ENCODE peak calls at places on chromosomes 5 and 9, in eight cellular contexts. D is psoas muscle, T is cardiac muscle cell, O is AG04450, J is spleen, I is upper lobe of right lung, K is RWPE1, V is dorsolateral prefrontal cortex. G is an unnamed sample.

GRCh38 chr5:14202462-14202861 is 59.3 kb downstream of the TRIO start:
- DNase-seq in D (no peak), T (peak), O (no peak), J (no peak), I (no peak), K (no peak), V (no peak), G (no peak)

GRCh38 chr5:17402291-17403121 is 95.5 kb upstream of the TAF11L2 start:
- DNase-seq in D (no peak), T (no peak), O (no peak), J (no peak), I (no peak), K (no peak), V (no peak), G (no peak)

GRCh38 chr5:133052317-133053175 is 733 bp downstream of the HSPA4 start:
- DNase-seq in D (peak), T (peak), O (no peak), J (peak), I (peak), K (peak), V (peak), G (no peak)

GRCh38 chr9:108002296-108003056 is 512.9 kb upstream of the KLF4 start:
- DNase-seq in D (peak), T (peak), O (peak), J (no peak), I (no peak), K (no peak), V (no peak), G (peak)

GRCh38 chr5:154967419-154968024 is 26.6 kb downstream of the MRPL22 start:
- DNase-seq in D (no peak), T (peak), O (no peak), J (no peak), I (no peak), K (peak), V (no peak), G (no peak)

GRCh38 chr5:6581090-6581489 is 51.8 kb downstream of the NSUN2 start:
- DNase-seq in D (no peak), T (no peak), O (no peak), J (no peak), I (no peak), K (no peak), V (no peak), G (no peak)

GRCh38 chr5:76801803-76802195 is 17.0 kb upstream of the F2RL1 start:
- DNase-seq in D (no peak), T (no peak), O (no peak), J (no peak), I (no peak), K (no peak), V (no peak), G (no peak)

GRCh38 chr9:25975667-25976066 is 297.4 kb upstream of the TUSC1 start:
- DNase-seq in D (no peak), T (no peak), O (no peak), J (no peak), I (no peak), K (no peak), V (no peak), G (no peak)

GRCh38 chr9:85056203-85056572 is 386.7 kb downstream of the NTRK2 start:
- DNase-seq in D (no peak), T (no peak), O (no peak), J (no peak), I (no peak), K (no peak), V (no peak), G (no peak)

GRCh38 chr9:4389003-4389402 is 89.1 kb upstream of the GLIS3 start:
- DNase-seq in D (no peak), T (no peak), O (no peak), J (no peak), I (no peak), K (no peak), V (no peak), G (no peak)

DNA sequence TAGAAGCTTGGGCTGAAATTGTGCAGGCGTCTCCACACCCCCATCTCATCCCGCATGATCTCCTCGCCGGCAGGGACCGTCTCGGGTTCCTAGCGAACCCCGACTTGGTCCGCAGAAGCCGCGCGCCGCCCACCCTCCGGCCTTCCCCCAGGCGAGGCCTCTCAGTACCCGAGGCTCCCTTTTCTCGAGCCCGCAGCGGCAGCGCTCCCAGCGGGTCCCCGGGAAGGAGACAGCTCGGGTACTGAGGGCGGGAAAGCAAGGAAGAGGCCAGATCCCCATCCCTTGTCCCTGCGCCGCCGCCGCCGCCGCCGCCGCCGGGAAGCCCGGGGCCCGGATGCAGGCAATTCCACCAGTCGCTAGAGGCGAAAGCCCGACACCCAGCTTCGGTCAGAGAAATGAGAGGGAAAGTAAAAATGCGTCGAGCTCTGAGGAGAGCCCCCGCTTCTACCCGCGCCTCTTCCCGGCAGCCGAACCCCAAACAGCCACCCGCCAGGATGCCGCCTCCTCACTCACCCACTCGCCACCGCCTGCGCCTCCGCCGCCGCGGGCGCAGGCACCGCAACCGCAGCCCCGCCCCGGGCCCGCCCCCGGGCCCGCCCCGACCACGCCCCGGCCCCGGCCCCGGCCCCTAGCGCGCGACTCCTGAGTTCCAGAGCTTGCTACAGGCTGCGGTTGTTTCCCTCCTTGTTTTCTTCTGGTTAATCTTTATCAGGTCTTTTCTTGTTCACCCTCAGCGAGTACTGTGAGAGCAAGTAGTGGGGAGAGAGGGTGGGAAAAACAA is at the start of gene C9orf72:
- DNase-seq in D (peak), T (no peak), O (no peak), J (peak), I (peak), K (peak), V (peak), G (no peak)
- TF ChIP-seq CTCF in D (no peak), T (no peak), O (no peak), J (no peak), I (no peak), K (peak), V (no peak), G (no peak)

GRCh38 chr5:179317411-179318192 is 27.7 kb downstream of the ADAMTS2 start:
- DNase-seq in D (peak), T (no peak), O (no peak), J (peak), I (peak), K (no peak), V (peak), G (no peak)

GRCh38 chr5:179319741-179320281 is 25.4 kb downstream of the ADAMTS2 start:
- DNase-seq in D (peak), T (peak), O (no peak), J (peak), I (peak), K (no peak), V (peak), G (peak)

GRCh38 chr5:179316961-179317360 is 28.3 kb downstream of the ADAMTS2 start:
- DNase-seq in D (peak), T (no peak), O (no peak), J (no peak), I (peak), K (no peak), V (peak), G (no peak)

GRCh38 chr5:179318193-179318955 is 26.9 kb downstream of the ADAMTS2 start:
- DNase-seq in D (peak), T (no peak), O (no peak), J (peak), I (peak), K (no peak), V (peak), G (no peak)

GRCh38 chr5:179319123-179319522 is 26.1 kb downstream of the ADAMTS2 start:
- DNase-seq in D (peak), T (no peak), O (no peak), J (peak), I (peak), K (no peak), V (no peak), G (no peak)
- TF ChIP-seq CTCF in D (no peak), T (no peak), O (no peak), J (no peak), I (no peak), K (no peak), V (no peak), G (no peak)

DNA sequence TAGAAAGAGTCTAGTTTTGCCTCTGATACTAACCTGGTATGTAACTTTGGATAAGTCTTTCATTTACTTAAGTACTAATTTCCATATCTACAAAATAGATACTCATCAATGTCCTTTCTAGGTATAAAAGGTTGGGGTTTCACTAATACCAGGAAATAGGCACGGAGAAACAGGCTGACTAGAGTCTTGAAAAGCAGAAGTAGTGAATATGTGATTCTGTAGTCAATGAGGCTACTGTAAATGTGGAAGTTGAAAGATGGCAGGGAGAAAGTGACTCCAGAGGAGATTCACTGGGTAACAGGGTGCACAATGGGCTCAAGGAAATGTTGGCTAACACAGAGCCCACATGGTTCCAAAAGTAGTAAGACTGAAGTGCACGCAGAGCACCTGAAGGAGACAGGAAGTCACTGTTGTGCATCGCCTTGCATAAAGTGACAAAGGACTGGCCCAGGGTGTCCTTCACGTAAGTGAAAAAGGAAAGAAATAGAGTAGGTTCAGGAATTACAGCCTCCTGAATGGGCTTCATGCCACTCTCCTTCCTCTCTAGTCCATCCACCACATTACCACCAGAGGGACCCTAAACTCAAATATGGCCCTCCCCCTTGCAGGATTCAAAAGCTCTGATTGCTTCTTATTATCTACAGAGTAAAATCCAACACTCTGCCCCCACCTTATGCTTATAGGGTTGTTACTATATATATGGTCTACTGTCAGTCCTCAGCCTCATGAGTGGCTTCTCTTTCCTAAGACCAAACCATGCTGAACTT is 288.0 kb upstream of the SMARCA2 start:
- DNase-seq in D (no peak), T (no peak), O (no peak), J (no peak), I (no peak), K (no peak), V (no peak), G (no peak)
- TF ChIP-seq CTCF in D (peak), T (no peak), O (no peak), J (no peak), I (peak), K (no peak), V (no peak), G (no peak)

GRCh38 chr9:99326917-99327189 is 104.8 kb downstream of the SEC61B start:
- DNase-seq in D (no peak), T (no peak), O (no peak), J (no peak), I (no peak), K (no peak), V (no peak), G (no peak)

GRCh38 chr9:99322299-99322698 is 100.2 kb downstream of the SEC61B start:
- DNase-seq in D (no peak), T (no peak), O (no peak), J (no peak), I (no peak), K (no peak), V (no peak), G (no peak)

GRCh38 chr9:99327667-99328066 is 105.6 kb downstream of the SEC61B start:
- DNase-seq in D (no peak), T (no peak), O (no peak), J (no peak), I (no peak), K (no peak), V (no peak), G (no peak)

GRCh38 chr9:99326112-99326916 is 104.2 kb downstream of the SEC61B start:
- DNase-seq in D (no peak), T (peak), O (no peak), J (no peak), I (no peak), K (no peak), V (no peak), G (no peak)
- TF ChIP-seq CTCF in D (no peak), T (no peak), O (no peak), J (no peak), I (no peak), K (no peak), V (no peak), G (no peak)

G was measured in AG09319.